ENCODE peak calls at places on chromosomes 7 and 10, in six cellular contexts. Z is neural progenitor cell; U is GM23248; J is A549; G is caudate nucleus; M is CD4-positive, alpha-beta T cell. A is an unnamed sample.

GRCh38 chr10:22620140-22620857 is 94.1 kb downstream of the PIP4K2A start:
- DNase-seq in Z (no peak), U (peak; percentile 98), J (peak; percentile 90), G (peak; percentile 41), M (no peak), A (peak; percentile 88)

GRCh38 chr7:122402235-122402634 is 97.7 kb upstream of the FEZF1 start:
- DNase-seq in Z (no peak), U (no peak), J (no peak), G (no peak), M (no peak), A (no peak)

GRCh38 chr7:112462236-112462635 is 12.0 kb downstream of the IFRD1 start:
- DNase-seq in Z (no peak), U (peak; percentile 88), J (peak; percentile 63), G (no peak), M (no peak), A (no peak)

GRCh38 chr10:116741391-116742351 is 695 bp downstream of the HSPA12A start:
- DNase-seq in Z (peak; percentile 56), U (peak; percentile 68), J (no peak), G (no peak), M (no peak), A (no peak)

GRCh38 chr10:52004342-52004949 is 305.1 kb upstream of the CSTF2T start:
- DNase-seq in Z (peak; percentile 63), U (peak; percentile 70), J (peak; percentile 41), G (no peak), M (no peak), A (no peak)

GRCh38 chr10:93826355-93826754 is 67.4 kb upstream of the SLC35G1 start:
- DNase-seq in Z (peak; percentile 41), U (no peak), J (no peak), G (no peak), M (no peak), A (no peak)

GRCh38 chr10:62327897-62328296 is 46.3 kb upstream of the ZNF365 start:
- DNase-seq in Z (no peak), U (peak; percentile 46), J (no peak), G (no peak), M (no peak), A (no peak)

GRCh38 chr10:33132626-33133025 is 174.6 kb upstream of the ITGB1 start:
- DNase-seq in Z (no peak), U (no peak), J (peak; percentile 77), G (no peak), M (peak; percentile 36), A (no peak)

GRCh38 chr10:43211431-43212042 is 55.3 kb downstream of the RASGEF1A start:
- DNase-seq in Z (no peak), U (no peak), J (no peak), G (no peak), M (no peak), A (peak; percentile 43)

GRCh38 chr10:65419629-65420028 is 1506.2 kb upstream of the LRRTM3 start:
- DNase-seq in Z (no peak), U (no peak), J (peak; percentile 45), G (no peak), M (no peak), A (no peak)

GRCh38 chr10:47441973-47442750 is 41.8 kb downstream of the ANXA8 start:
- DNase-seq in Z (no peak), U (no peak), J (no peak), G (no peak), M (no peak), A (no peak)

GRCh38 chr7:81299711-81300110 is 380.9 kb upstream of the SEMA3C start:
- DNase-seq in Z (no peak), U (no peak), J (no peak), G (no peak), M (no peak), A (no peak)
- H3K27ac ChIP-seq in Z (no peak overlapping the region), U (peak overlapping the region; percentile 58), J (peak overlapping the region; percentile 70), G (no peak overlapping the region), M (no peak overlapping the region), A (peak overlapping the region; percentile 66)

DNA sequence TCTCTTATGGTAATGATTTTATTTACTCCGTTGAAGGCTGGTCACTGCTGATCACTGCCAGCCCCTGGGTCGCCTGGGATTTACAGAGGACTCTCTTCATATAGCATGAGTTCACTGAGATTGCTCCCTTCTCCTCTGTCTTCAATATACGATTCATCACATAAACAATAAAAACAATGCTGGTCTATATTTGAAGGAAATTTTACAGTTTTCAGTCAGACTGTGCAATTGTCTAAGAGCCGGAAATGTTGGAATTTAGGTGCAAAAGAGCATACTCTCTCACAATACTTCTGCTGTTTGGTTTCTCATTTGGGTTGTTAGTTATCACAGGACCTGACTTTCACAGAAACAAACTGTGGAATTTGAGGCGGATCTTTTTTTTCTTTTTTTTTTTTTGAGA is 148.6 kb downstream of the FAM107B start:
- DNase-seq in Z (no peak), U (no peak), J (no peak), G (no peak), M (no peak), A (no peak)
- H3K27ac ChIP-seq in Z (peak overlapping the region; percentile 81), U (no peak overlapping the region), J (peak overlapping the region; percentile 3), G (peak overlapping the region; percentile 17), M (no peak overlapping the region), A (no peak overlapping the region)

GRCh38 chr7:21617513-21617912 is 74.7 kb downstream of the DNAH11 start:
- DNase-seq in Z (no peak), U (no peak), J (no peak), G (no peak), M (no peak), A (no peak)
- H3K27ac ChIP-seq in Z (no peak overlapping the region), U (peak overlapping the region; percentile 35), J (peak overlapping the region; percentile 89), G (no peak overlapping the region), M (no peak overlapping the region), A (no peak overlapping the region)

GRCh38 chr7:106344206-106344605 is 59.4 kb upstream of the NAMPT start:
- DNase-seq in Z (no peak), U (no peak), J (no peak), G (no peak), M (no peak), A (no peak)
- H3K27ac ChIP-seq in Z (no peak overlapping the region), U (no peak overlapping the region), J (peak overlapping the region; percentile 19), G (no peak overlapping the region), M (no peak overlapping the region), A (no peak overlapping the region)

DNA sequence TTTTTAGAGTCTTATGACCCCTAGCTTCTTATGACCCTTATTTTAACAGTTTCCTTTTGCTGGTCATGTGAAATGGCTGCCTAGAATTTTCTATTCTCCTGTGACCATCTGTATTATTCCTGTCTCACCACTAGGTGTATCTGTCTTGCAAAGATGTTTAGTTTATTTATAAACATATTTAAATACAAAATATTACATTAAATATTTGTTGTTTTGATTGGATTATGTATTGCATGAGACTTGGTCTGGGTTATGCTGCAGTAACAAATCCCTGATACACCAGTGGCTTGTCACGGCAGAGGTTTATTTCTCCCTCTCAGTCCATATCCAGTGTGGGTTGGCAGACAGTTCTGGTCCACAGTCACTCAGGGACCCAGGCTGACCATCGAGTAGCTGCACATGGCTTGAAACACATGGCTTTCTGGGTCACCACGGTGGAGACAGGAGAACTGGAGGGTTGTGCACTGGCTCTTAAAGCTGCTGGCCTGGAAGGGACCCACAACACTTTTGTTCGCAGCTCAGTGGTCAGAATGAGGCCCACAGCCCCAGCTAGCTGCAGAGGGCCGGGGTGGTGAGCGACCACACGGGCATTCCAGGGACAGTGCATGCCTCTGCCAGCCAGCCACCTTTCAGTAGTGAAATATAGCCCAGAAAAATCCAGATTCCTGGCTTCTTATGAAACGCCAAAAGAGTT is 7.4 kb downstream of the RASSF4 start:
- DNase-seq in Z (no peak), U (no peak), J (no peak), G (no peak), M (no peak), A (peak; percentile 47)
- H3K27ac ChIP-seq in Z (no peak overlapping the region), U (no peak overlapping the region), J (no peak overlapping the region), G (peak overlapping the region; percentile 95), M (no peak overlapping the region), A (peak overlapping the region; percentile 28)